ENCODE peak calls at places on chromosomes 13 and 19, in five cellular contexts. One of them, this sample, is unnamed.

GRCh38 chr19:3404324-3405260 is 38.2 kb downstream of the NFIC start:
- DNase-seq in activated CD4-positive, alpha-beta T cell treated with anti-CD3 and anti-CD28 coated beads, Interleukin-2, amount 50 U/mL, for 1 hour: no peak
- DNase-seq in D341Med: no peak
- DNase-seq in NCI-H1694: no peak
- DNase-seq in OCI-LY7: no peak
- DNase-seq in this sample: no peak

GRCh38 chr19:48419158-48419920 is 25.9 kb downstream of the GRIN2D start:
- DNase-seq in activated CD4-positive, alpha-beta T cell treated with anti-CD3 and anti-CD28 coated beads, Interleukin-2, amount 50 U/mL, for 1 hour: peak
- DNase-seq in NCI-H1694: no peak
- DNase-seq in D341Med: peak
- DNase-seq in OCI-LY7: peak
- DNase-seq in this sample: peak

GRCh38 chr19:13539332-13539731 is 33.1 kb upstream of the CACNA1A start:
- DNase-seq in OCI-LY7: no peak
- DNase-seq in D341Med: no peak
- DNase-seq in activated CD4-positive, alpha-beta T cell treated with anti-CD3 and anti-CD28 coated beads, Interleukin-2, amount 50 U/mL, for 1 hour: no peak
- DNase-seq in NCI-H1694: no peak
- DNase-seq in this sample: no peak

GRCh38 chr13:27367570-27367969 is 56.8 kb upstream of the GTF3A start:
- DNase-seq in D341Med: no peak
- DNase-seq in activated CD4-positive, alpha-beta T cell treated with anti-CD3 and anti-CD28 coated beads, Interleukin-2, amount 50 U/mL, for 1 hour: no peak
- DNase-seq in OCI-LY7: no peak
- DNase-seq in NCI-H1694: no peak
- DNase-seq in this sample: no peak

GRCh38 chr13:113671066-113672001 is 4.3 kb downstream of the GRK1 start:
- DNase-seq in D341Med: no peak
- DNase-seq in OCI-LY7: no peak
- DNase-seq in NCI-H1694: no peak
- DNase-seq in activated CD4-positive, alpha-beta T cell treated with anti-CD3 and anti-CD28 coated beads, Interleukin-2, amount 50 U/mL, for 1 hour: no peak
- DNase-seq in this sample: no peak

GRCh38 chr13:31380728-31381127 is 181.0 kb downstream of the B3GLCT start:
- DNase-seq in NCI-H1694: no peak
- DNase-seq in activated CD4-positive, alpha-beta T cell treated with anti-CD3 and anti-CD28 coated beads, Interleukin-2, amount 50 U/mL, for 1 hour: no peak
- DNase-seq in D341Med: no peak
- DNase-seq in OCI-LY7: no peak
- DNase-seq in this sample: no peak

GRCh38 chr13:89806594-89806993 is 1540.9 kb upstream of the MIR17HG start:
- DNase-seq in OCI-LY7: no peak
- DNase-seq in activated CD4-positive, alpha-beta T cell treated with anti-CD3 and anti-CD28 coated beads, Interleukin-2, amount 50 U/mL, for 1 hour: no peak
- DNase-seq in D341Med: no peak
- DNase-seq in NCI-H1694: no peak
- DNase-seq in this sample: no peak

GRCh38 chr19:56476671-56477428 is at the start of gene ZNF667:
- DNase-seq in OCI-LY7: no peak
- DNase-seq in activated CD4-positive, alpha-beta T cell treated with anti-CD3 and anti-CD28 coated beads, Interleukin-2, amount 50 U/mL, for 1 hour: no peak
- DNase-seq in D341Med: no peak
- DNase-seq in NCI-H1694: no peak
- DNase-seq in this sample: peak

GRCh38 chr13:50526771-50527567 is 316.5 kb downstream of the DLEU7 start:
- DNase-seq in OCI-LY7: peak
- DNase-seq in D341Med: no peak
- DNase-seq in NCI-H1694: no peak
- DNase-seq in activated CD4-positive, alpha-beta T cell treated with anti-CD3 and anti-CD28 coated beads, Interleukin-2, amount 50 U/mL, for 1 hour: no peak
- DNase-seq in this sample: peak